ENCODE peak calls at places on chromosomes 6 and 20, in eight cellular contexts. F, T, D, I, E, Z, Y and C are unnamed samples.

GRCh38 chr6:33790306-33790855 is 1.5 kb upstream of the LEMD2 start:
- DNase-seq in D (no peak), T (no peak), Y (no peak), F (no peak), I (no peak), E (no peak), Z (no peak), C (no peak)

GRCh38 chr20:63782051-63782471 is 42.5 kb downstream of the SLC2A4RG start:
- DNase-seq in D (no peak), E (no peak), Y (no peak), I (no peak), T (no peak), F (no peak), Z (no peak), C (no peak)

GRCh38 chr20:13765299-13765698 is 19.4 kb downstream of the ESF1 start:
- DNase-seq in D (no peak), F (peak), I (no peak), Y (no peak), E (no peak), Z (no peak), T (no peak), C (no peak)

GRCh38 chr6:101286146-101286545 is 107.4 kb upstream of the GRIK2 start:
- DNase-seq in T (no peak), D (peak), F (no peak), Z (no peak), E (no peak), I (no peak), Y (no peak), C (no peak)

GRCh38 chr6:137277971-137278602 is 58.9 kb upstream of the IFNGR1 start:
- DNase-seq in T (no peak), D (no peak), F (peak), I (no peak), Y (no peak), E (no peak), Z (no peak), C (no peak)

GRCh38 chr20:35264755-35265154 is 13.2 kb downstream of the MMP24OS start:
- DNase-seq in T (no peak), I (peak), D (no peak), Y (no peak), Z (no peak), E (no peak), F (peak), C (peak)

GRCh38 chr6:111552241-111552744 is 53.4 kb downstream of the TRAF3IP2 start:
- DNase-seq in F (peak), E (peak), Z (no peak), D (peak), T (peak), I (no peak), Y (peak), C (no peak)

GRCh38 chr6:16398587-16398986 is 160.2 kb downstream of the GMPR start:
- DNase-seq in E (no peak), Z (no peak), Y (no peak), I (no peak), D (no peak), T (no peak), F (peak), C (no peak)

GRCh38 chr6:103036846-103037245 is 1643.3 kb downstream of the GRIK2 start:
- DNase-seq in Z (no peak), T (no peak), I (no peak), F (no peak), Y (no peak), E (no peak), D (no peak), C (no peak)

GRCh38 chr6:111993342-111993741 is 60.6 kb upstream of the CCN6 start:
- DNase-seq in Z (no peak), Y (no peak), T (no peak), D (no peak), E (no peak), F (no peak), I (no peak), C (no peak)

GRCh38 chr6:7991992-7992815 is 72.0 kb downstream of the BLOC1S5 start:
- DNase-seq in Z (no peak), D (no peak), T (peak), Y (peak), I (no peak), E (no peak), F (peak), C (peak)

GRCh38 chr6:1858865-1859264 is 249.2 kb downstream of the FOXC1 start:
- DNase-seq in F (no peak), T (no peak), I (no peak), Y (no peak), Z (no peak), D (no peak), E (no peak), C (no peak)

GRCh38 chr6:75802366-75802765 is 53.3 kb downstream of the MYO6 start:
- DNase-seq in F (peak), T (no peak), Z (no peak), Y (no peak), D (no peak), E (no peak), I (no peak), C (no peak)

GRCh38 chr6:116779569-116780164 is 14.1 kb upstream of the FAM162B start:
- DNase-seq in I (no peak), T (no peak), D (no peak), Z (no peak), F (peak), Y (no peak), E (no peak), C (peak)

GRCh38 chr6:13573669-13574110 is 711 bp upstream of the SIRT5 start:
- DNase-seq in D (peak), E (peak), T (peak), F (peak), Y (peak), I (peak), Z (no peak), C (peak)

GRCh38 chr6:137700751-137701477 is 166.1 kb upstream of the TNFAIP3 start:
- DNase-seq in Y (no peak), F (no peak), Z (no peak), I (no peak), D (no peak), T (no peak), E (no peak), C (no peak)

GRCh38 chr6:127342946-127343752 is at the start of gene ECHDC1:
- DNase-seq in E (peak), D (peak), Z (peak), Y (peak), T (peak), I (peak), F (peak), C (peak)

GRCh38 chr6:109053285-109053684 is 41.4 kb downstream of the SESN1 start:
- DNase-seq in T (no peak), F (no peak), Y (no peak), I (no peak), E (no peak), D (no peak), Z (no peak), C (no peak)

GRCh38 chr6:143674466-143675114 is 3.2 kb upstream of the PHACTR2 start:
- DNase-seq in Y (no peak), I (no peak), Z (no peak), E (no peak), T (no peak), D (no peak), F (peak), C (no peak)

GRCh38 chr6:38427492-38428210 is 212.1 kb downstream of the BTBD9 start:
- DNase-seq in Z (no peak), Y (no peak), T (no peak), D (no peak), E (no peak), F (no peak), I (no peak), C (no peak)

GRCh38 chr6:39530201-39530759 is 194.9 kb downstream of the KIF6 start:
- DNase-seq in F (no peak), E (no peak), D (peak), Z (no peak), Y (no peak), T (peak), I (no peak), C (no peak)

GRCh38 chr6:158002951-158003853 is 21.5 kb downstream of the SYNJ2 start:
- DNase-seq in Z (no peak), T (peak), Y (no peak), F (peak), E (no peak), I (no peak), D (peak), C (no peak)

GRCh38 chr20:50982372-50982771 is 23.8 kb downstream of the MOCS3 start:
- DNase-seq in E (peak), I (no peak), Z (no peak), Y (no peak), D (peak), T (no peak), F (peak), C (peak)

GRCh38 chr6:152746172-152746553 is 4.4 kb upstream of the VIP start:
- DNase-seq in T (no peak), I (no peak), D (no peak), Z (no peak), F (peak), Y (no peak), E (no peak), C (no peak)

GRCh38 chr6:56607111-56607752 is 35.5 kb downstream of the DST start:
- DNase-seq in T (no peak), E (no peak), F (no peak), D (no peak), Y (no peak), Z (no peak), I (no peak), C (no peak)

GRCh38 chr6:1903780-1904493 is 294.2 kb downstream of the FOXC1 start:
- DNase-seq in E (no peak), T (no peak), D (no peak), F (no peak), I (no peak), Y (no peak), Z (no peak), C (no peak)

GRCh38 chr6:143225929-143226328 is 165.2 kb downstream of the AIG1 start:
- DNase-seq in Y (no peak), E (no peak), Z (no peak), T (no peak), F (no peak), I (no peak), D (no peak), C (no peak)

GRCh38 chr6:134373282-134373922 is 55.5 kb upstream of the SGK1 start:
- DNase-seq in Y (peak), Z (no peak), F (peak), D (peak), E (no peak), I (no peak), T (peak), C (no peak)

GRCh38 chr6:39065561-39065960 is 17.0 kb downstream of the GLP1R start:
- DNase-seq in T (no peak), Y (no peak), F (no peak), D (no peak), Z (no peak), I (no peak), E (no peak), C (no peak)

GRCh38 chr6:170046786-170047626 is 243.9 kb downstream of the DLL1 start:
- DNase-seq in D (peak), T (no peak), E (peak), I (peak), Y (peak), F (no peak), Z (peak), C (no peak)

GRCh38 chr20:346640-347316 is at the start of gene NRSN2:
- DNase-seq in E (peak), I (no peak), Z (no peak), D (peak), F (peak), T (peak), Y (peak), C (peak)
- TF ChIP-seq POLR2A in E (no peak), I (no peak), Z (no peak), D (no peak), F (no peak), T (no peak), Y (no peak), C (no peak)

DNA sequence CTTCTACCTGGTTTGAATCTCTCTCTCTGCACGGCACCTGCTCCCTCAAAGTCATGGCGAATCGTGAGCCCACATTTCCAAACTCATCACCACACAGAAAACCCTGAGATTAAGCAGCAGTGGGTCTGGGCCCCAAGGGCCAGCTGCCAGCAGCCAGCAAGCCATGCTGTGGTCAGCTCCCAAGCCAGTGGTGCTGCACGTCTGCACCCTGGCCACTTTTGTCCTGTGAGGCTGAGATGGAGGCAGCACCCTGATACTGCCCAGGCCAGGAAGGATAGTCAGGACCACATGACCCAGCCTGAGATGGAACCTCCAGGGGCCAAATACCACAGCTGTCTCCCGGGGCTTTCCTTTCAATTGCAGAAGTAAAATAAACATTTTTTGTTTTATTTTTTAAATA is 93.9 kb downstream of the PRND start:
- DNase-seq in F (no peak), T (no peak), D (no peak), Y (no peak), E (no peak), Z (peak), I (no peak), C (no peak)
- TF ChIP-seq POLR2A in F (no peak), T (no peak), D (no peak), Y (no peak), E (no peak), Z (no peak), I (no peak), C (no peak)

DNA sequence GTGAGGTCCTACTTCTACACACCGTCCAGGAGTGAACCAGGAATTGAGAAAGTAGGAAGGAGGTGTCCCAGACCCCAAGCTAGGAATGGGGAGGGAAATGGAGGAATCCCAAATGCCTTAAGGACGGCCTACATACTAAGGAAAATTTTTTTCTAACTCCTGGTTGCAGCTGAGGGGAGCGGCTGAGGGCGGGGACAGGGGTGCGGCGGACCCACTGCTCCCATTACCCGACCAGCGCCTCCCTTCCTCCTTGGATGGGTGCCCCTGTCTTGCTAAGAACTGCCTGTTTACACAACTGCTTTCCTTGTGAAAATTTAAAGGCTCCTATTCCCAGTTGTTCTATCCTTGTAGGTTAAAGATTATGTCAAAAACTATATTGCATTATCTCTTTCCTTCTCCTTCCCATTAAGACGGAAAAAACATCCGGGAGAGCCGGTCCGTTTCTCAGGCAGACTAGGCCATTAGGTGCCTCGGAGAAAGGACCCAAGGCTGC is 699 bp upstream of the HSPA1B start:
- DNase-seq in E (peak), T (peak), Y (peak), I (peak), Z (peak), F (no peak), D (peak), C (peak)
- TF ChIP-seq POLR2A in E (no peak), T (peak), Y (peak), I (no peak), Z (no peak), F (no peak), D (peak), C (no peak)

GRCh38 chr6:132817554-132818403 is 3.4 kb downstream of the RPS12 start:
- DNase-seq in Z (no peak), Y (no peak), D (no peak), I (no peak), E (no peak), T (no peak), F (no peak), C (no peak)
- TF ChIP-seq POLR2A in Z (no peak), Y (no peak), D (no peak), I (no peak), E (no peak), T (no peak), F (no peak), C (peak)

GRCh38 chr6:45375449-45375848 is 2.3 kb downstream of the SUPT3H start:
- DNase-seq in E (no peak), T (no peak), I (no peak), F (no peak), Y (no peak), Z (no peak), D (no peak), C (no peak)

GRCh38 chr6:45378324-45378926 is 691 bp upstream of the SUPT3H start:
- DNase-seq in I (peak), T (no peak), Y (peak), E (peak), F (no peak), Z (no peak), D (no peak), C (no peak)

GRCh38 chr6:45376310-45377040 is 1.3 kb downstream of the SUPT3H start:
- DNase-seq in Y (no peak), Z (no peak), F (peak), I (no peak), E (no peak), D (no peak), T (no peak), C (peak)

GRCh38 chr6:45377041-45377554 is 636 bp downstream of the SUPT3H start:
- DNase-seq in I (peak), Z (no peak), D (no peak), Y (peak), E (no peak), F (peak), T (no peak), C (no peak)

DNA sequence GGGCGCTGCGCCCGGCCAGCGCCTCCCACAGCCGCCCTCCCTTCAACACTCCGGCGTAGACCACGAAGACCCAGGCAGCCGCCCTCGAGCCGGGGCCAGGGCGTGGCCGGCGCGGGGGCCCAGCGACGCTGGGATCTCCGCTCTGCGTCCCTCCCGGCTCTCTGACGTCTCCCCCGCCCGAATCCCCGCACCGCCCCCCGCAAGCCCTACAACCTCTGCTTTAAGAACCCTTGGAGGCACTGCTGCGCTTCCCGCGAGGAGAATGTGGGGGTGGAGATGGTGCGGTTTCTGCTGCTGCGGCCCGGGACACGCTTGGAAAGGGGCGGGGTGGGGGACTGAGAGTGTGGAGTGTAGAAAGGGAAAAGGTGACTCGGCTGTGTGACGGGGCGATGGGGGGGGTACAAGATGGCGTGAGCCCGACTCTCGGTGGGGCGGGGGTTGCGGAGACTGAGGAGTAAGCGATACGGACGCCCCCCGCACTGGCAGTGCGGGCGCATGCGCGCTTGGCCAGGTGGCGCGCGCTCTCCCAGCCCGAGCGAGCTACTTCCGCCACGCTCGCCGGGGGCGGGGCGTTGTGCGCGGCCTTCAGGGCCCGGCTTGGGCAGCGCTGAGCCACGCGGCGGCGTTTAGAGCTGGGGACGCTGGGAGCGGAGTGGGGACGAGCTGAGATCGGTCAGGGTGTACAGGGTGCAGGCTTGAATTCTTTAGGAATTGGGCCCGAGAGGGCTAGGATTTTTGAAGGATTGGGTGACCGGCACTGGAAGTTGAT is at the start of gene SUPT3H:
- DNase-seq in T (peak), Y (peak), D (peak), E (peak), F (peak), Z (peak), I (peak), C (peak)
- TF ChIP-seq POLR2A in T (peak), Y (peak), D (peak), E (no peak), F (peak), Z (peak), I (peak), C (peak)

GRCh38 chr20:37267684-37268313 is 6.2 kb upstream of the GHRH start:
- DNase-seq in Z (no peak), I (no peak), E (no peak), D (no peak), Y (no peak), T (no peak), F (no peak), C (no peak)

GRCh38 chr20:37266940-37267683 is 5.5 kb upstream of the GHRH start:
- DNase-seq in I (no peak), Z (no peak), T (no peak), F (no peak), Y (no peak), E (no peak), D (no peak), C (no peak)

GRCh38 chr20:37271421-37271768 is 9.8 kb upstream of the GHRH start:
- DNase-seq in E (no peak), T (no peak), Y (no peak), Z (no peak), I (no peak), F (no peak), D (no peak), C (peak)

GRCh38 chr20:37273988-37274387 is 12.4 kb upstream of the GHRH start:
- DNase-seq in Z (no peak), F (no peak), I (no peak), E (no peak), T (no peak), D (no peak), Y (no peak), C (no peak)

DNA sequence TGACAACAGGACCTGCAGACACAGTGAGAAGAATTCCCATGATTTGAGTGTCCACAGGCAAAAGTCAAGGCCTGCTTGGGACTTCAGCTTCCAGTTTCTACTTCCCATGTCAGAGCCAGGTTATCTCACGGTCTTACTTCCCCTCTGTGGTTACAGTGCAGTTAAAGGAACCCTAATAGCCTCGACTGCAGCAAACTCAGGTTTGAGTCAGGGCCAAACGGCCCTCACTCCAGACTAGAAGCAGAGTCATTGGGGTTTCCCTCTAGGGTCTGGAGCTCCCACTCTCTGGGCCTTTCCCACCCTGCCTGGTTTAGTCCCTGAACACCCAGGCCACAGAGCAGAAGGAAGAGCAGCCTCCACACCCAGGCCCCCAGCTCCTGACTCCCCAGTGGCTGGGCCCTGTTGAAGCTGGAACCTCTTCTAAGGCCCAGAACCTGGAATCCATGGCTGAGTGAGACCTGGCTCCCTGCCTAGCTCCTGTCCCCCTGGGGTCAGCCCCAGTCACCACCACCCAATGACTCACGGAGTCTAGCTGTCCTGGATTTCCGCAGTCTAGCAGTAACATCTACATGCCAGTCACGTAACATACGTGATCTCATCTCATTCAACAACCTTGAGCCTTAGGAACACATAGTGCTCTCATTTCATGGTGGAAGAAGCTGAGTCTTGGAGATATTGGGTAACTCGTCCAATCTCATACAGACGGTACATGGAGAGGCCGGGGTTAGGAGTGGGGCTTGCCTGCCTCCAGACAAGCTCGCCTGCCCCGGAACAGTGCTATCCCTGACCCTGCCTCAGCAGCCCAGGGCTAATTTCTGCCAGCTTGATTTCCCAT is 9.2 kb upstream of the GHRH start:
- DNase-seq in D (no peak), F (peak), E (no peak), Z (no peak), Y (peak), I (no peak), T (no peak), C (no peak)
- TF ChIP-seq POLR2A in D (no peak), F (no peak), E (no peak), Z (no peak), Y (no peak), I (no peak), T (no peak), C (no peak)

GRCh38 chr20:61728786-61729365 is 336.8 kb downstream of the TAF4 start:
- DNase-seq in E (no peak), I (peak), F (no peak), T (no peak), D (no peak), Z (no peak), Y (no peak), C (no peak)
- TF ChIP-seq POLR2A in E (no peak), I (no peak), F (no peak), T (no peak), D (no peak), Z (no peak), Y (no peak), C (no peak)